ENCODE peak calls at places on chromosome 15, in six cellular contexts. T is lower lobe of right lung; C is SJSA1; E is tibial nerve; K is CD4-positive, alpha-beta memory T cell; U is left lung. P is an unnamed sample.
A peak's percentile ranks its signal among the peaks of the same experiment; 100 is the strongest.

GRCh38 chr15:70853855-70854668 is at the start of gene LARP6:
- DNase-seq in U (peak; percentile 40), T (peak; percentile 46), C (peak; percentile 71), E (peak; percentile 21), K (no peak), P (no peak)

GRCh38 chr15:39685999-39686613 is 96.5 kb downstream of the FSIP1 start:
- DNase-seq in U (no peak), K (peak; percentile 36), T (no peak), C (no peak), E (peak; percentile 67), P (no peak)

GRCh38 chr15:73078722-73079121 is 26.5 kb downstream of the NEO1 start:
- DNase-seq in T (no peak), E (no peak), U (no peak), K (no peak), C (peak; percentile 62), P (no peak)

GRCh38 chr15:93485438-93485837 is 396.4 kb upstream of the RGMA start:
- DNase-seq in U (no peak), C (no peak), K (no peak), E (no peak), T (no peak), P (no peak)

GRCh38 chr15:70140031-70140542 is 42.4 kb upstream of the TLE3 start:
- DNase-seq in K (no peak), E (no peak), U (no peak), C (no peak), T (no peak), P (no peak)

GRCh38 chr15:65339926-65340325 is 35.4 kb downstream of the RNU5B-1 start:
- DNase-seq in U (peak; percentile 15), C (no peak), T (no peak), K (no peak), E (no peak), P (no peak)

GRCh38 chr15:65796610-65797012 is 4.5 kb upstream of the DENND4A start:
- DNase-seq in K (no peak), E (no peak), T (no peak), U (no peak), C (no peak), P (no peak)

GRCh38 chr15:71448688-71449114 is 333.4 kb downstream of the THSD4 start:
- DNase-seq in T (no peak), E (peak; percentile 90), C (peak; percentile 59), U (no peak), K (no peak), P (no peak)

GRCh38 chr15:63507878-63508818 is 3.8 kb downstream of the USP3 start:
- DNase-seq in U (no peak), K (no peak), C (no peak), T (no peak), E (no peak), P (no peak)

GRCh38 chr15:65365229-65365628 is 12.6 kb downstream of the IGDCC3 start:
- DNase-seq in E (no peak), K (no peak), C (no peak), U (no peak), T (no peak), P (no peak)

GRCh38 chr15:95598456-95598855 is 732.0 kb upstream of the NR2F2 start:
- DNase-seq in U (no peak), T (no peak), C (no peak), E (no peak), K (no peak), P (no peak)

GRCh38 chr15:49428392-49429095 is 5.5 kb downstream of the FGF7 start:
- DNase-seq in K (no peak), C (no peak), E (peak; percentile 50), U (no peak), T (no peak), P (no peak)

GRCh38 chr15:89112341-89112971 is 24.2 kb downstream of the ABHD2 start:
- DNase-seq in E (no peak), K (no peak), C (no peak), U (no peak), T (no peak), P (no peak)

GRCh38 chr15:94205366-94205765 is 26.0 kb upstream of the MCTP2 start:
- DNase-seq in T (no peak), C (peak; percentile 56), E (no peak), U (peak; percentile 36), K (no peak), P (no peak)

GRCh38 chr15:82231842-82232241 is 30.7 kb downstream of the EFL1 start:
- DNase-seq in K (no peak), U (no peak), E (no peak), T (no peak), C (no peak), P (no peak)

GRCh38 chr15:47843124-47843663 is 125.9 kb downstream of the SEMA6D start:
- DNase-seq in T (no peak), E (no peak), U (no peak), C (no peak), K (no peak), P (no peak)

GRCh38 chr15:82146990-82147461 is 101.2 kb upstream of the MEX3B start:
- DNase-seq in U (no peak), C (peak; percentile 77), K (no peak), E (no peak), T (no peak), P (no peak)

GRCh38 chr15:65902373-65902772 is 33.1 kb downstream of the RAB11A start:
- DNase-seq in C (no peak), T (peak; percentile 78), K (no peak), E (peak; percentile 35), U (peak; percentile 82), P (no peak)

GRCh38 chr15:68930268-68931022 is at the start of gene SPESP1:
- DNase-seq in E (no peak), K (peak; percentile 9), U (peak; percentile 75), T (peak; percentile 60), C (no peak), P (no peak)
- H3K4me3 ChIP-seq in E (peak within 1 kb of the TSS; percentile 31), K (no peak within 1 kb of the TSS), U (peak within 1 kb of the TSS; percentile 37), T (peak within 1 kb of the TSS; percentile 51), C (no peak within 1 kb of the TSS), P (peak within 1 kb of the TSS; percentile 58)

GRCh38 chr15:80852676-80853075 is 73.5 kb downstream of the CEMIP start:
- DNase-seq in E (no peak), U (no peak), K (no peak), T (no peak), C (no peak), P (no peak)

GRCh38 chr15:80856400-80856799 is 77.2 kb downstream of the CEMIP start:
- DNase-seq in U (no peak), T (no peak), K (no peak), C (no peak), E (no peak), P (no peak)

GRCh38 chr15:80856809-80857377 is 77.7 kb downstream of the CEMIP start:
- DNase-seq in T (peak; percentile 70), U (peak; percentile 67), K (no peak), E (peak; percentile 12), C (no peak), P (no peak)

GRCh38 chr15:80854104-80854503 is 74.9 kb downstream of the CEMIP start:
- DNase-seq in K (no peak), C (no peak), E (no peak), T (no peak), U (no peak), P (no peak)

DNA sequence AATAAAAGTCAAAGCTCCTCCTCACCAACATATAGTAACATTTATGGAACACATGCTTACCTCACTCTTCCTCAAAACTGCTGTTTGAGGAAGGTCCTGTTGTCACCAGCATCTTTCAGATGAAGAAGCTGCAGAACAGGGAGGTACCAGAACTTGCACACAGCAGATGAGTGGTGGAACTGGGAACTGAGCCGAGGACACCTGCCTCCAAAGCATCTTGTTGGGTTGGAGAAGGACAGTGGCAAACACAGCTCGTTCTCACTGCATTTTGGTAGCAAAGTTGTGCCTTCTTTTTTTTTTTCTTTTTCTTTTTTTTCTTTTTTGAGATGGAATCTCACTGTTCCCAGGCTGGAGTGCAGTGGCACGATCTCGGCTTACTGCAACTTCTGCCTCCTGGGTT is 76.0 kb downstream of the CEMIP start:
- DNase-seq in C (no peak), U (no peak), E (no peak), T (no peak), K (no peak), P (no peak)
- H3K4me1 ChIP-seq in C (no peaks in the 10 kb centered on the region), U (peaks cover 17% of the 10 kb centered on the region), E (no peaks in the 10 kb centered on the region), T (peaks cover 39% of the 10 kb centered on the region), K (peaks cover 15% of the 10 kb centered on the region), P (peaks cover 12% of the 10 kb centered on the region)

DNA sequence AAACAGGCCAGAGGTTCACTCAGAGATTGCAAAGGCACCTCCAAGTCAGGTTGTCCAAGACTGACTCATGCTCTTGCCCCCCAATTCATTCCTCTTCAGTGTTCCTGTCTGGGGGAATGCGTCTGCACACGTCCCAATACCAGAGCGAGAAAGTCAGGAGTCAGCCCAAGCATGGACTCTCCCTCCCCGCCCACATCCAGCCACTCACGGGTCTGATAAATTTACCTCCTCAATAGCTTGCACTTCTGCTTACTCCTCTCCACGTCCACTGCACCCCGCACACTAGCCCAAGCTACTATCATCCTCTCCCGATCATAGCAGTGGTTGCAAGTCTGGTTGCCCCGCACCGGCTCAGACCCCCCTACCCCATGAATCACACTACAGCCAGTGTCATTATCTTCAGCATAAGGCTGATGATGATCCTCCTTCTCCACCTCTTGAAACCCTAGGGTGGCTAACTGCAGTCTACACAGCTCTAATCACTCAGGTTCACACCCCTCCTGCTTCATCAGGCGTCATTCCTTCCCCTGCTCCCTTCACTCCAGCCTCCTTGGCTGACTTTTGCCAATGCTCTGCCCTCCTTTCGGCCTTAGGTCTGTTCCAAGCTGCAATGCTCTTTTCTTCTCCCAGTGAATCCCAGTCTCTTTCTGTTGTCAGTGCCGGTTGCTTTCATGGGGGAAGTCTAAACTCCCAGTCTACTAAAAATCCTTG is 27.6 kb upstream of the MYO1E start:
- DNase-seq in C (no peak), E (no peak), U (no peak), K (no peak), T (no peak), P (no peak)
- H3K4me3 ChIP-seq in C (no peak overlapping the region), E (no peak overlapping the region), U (no peak overlapping the region), K (no peak overlapping the region), T (no peak overlapping the region), P (no peak overlapping the region)

GRCh38 chr15:41945701-41946100 is 26.7 kb downstream of the EHD4 start:
- DNase-seq in E (no peak), T (no peak), U (no peak), C (no peak), K (no peak), P (no peak)
- H3K4me1 ChIP-seq in E (no peaks in the 10 kb centered on the region), T (peaks cover 46% of the 10 kb centered on the region), U (peaks cover 43% of the 10 kb centered on the region), C (peaks cover 94% of the 10 kb centered on the region), K (peaks cover 5% of the 10 kb centered on the region), P (peaks cover 88% of the 10 kb centered on the region)

DNA sequence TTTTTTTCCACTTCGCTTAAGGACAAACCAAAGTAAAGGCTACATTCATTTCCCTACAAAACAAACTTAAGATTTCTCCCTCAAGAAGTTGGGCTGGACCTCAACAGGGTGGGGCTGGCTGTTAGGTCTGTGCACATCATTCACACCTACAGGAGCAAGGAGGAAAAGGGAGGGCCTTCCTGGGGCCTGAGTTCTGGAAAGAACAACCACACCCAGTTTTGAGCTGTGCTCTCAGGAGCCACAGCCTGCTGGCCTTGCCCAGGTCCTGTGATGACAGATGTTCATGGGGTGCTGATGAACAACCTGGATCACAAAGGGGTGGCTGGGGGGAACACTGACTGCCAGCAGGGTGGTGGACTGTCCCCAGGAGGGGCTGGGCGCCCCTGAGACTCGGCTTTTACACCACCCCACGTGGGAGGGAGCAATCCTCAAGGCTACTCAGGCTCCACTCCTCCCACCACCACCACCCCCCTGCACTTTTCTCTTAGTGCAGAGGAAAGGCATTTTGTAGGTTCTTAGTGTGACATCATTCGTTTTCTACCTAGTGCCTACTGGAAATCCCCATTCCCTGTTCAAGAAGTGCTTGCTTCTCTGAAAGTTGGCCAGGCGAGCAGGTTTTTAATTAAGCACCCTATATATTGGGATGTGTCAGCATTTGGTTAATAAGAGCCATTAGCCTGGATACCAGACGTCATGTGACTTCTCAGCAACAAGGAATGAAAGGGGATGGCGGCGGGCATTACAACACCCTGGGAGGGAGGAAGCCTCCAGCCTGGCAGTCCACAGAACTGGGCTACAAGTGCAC is 35.7 kb downstream of the CCNB2 start:
- DNase-seq in K (no peak), E (no peak), T (no peak), C (no peak), U (peak; percentile 67), P (no peak)
- H3K4me3 ChIP-seq in K (no peak overlapping the region), E (no peak overlapping the region), T (no peak overlapping the region), C (no peak overlapping the region), U (no peak overlapping the region), P (no peak overlapping the region)

GRCh38 chr15:31238369-31238768 is 88.3 kb upstream of the KLF13 start:
- DNase-seq in K (no peak), T (no peak), C (no peak), U (no peak), E (no peak), P (no peak)
- H3K4me1 ChIP-seq in K (peaks cover 29% of the 10 kb centered on the region), T (peaks cover 21% of the 10 kb centered on the region), C (peaks cover 13% of the 10 kb centered on the region), U (peaks cover 35% of the 10 kb centered on the region), E (no peaks in the 10 kb centered on the region), P (peaks cover 21% of the 10 kb centered on the region)

P was measured in thoracic aorta.